ENCODE peak calls at places on chromosome 18, in ten cellular contexts. X is right cardiac atrium; F is stimulated activated CD4-positive, alpha-beta T cell treated with anti-CD3 and anti-CD28 coated beads, Interleukin-4, amount 100 ng/mL, for 4 hours; L is skeletal muscle cell; A is NCI-H1436; V is fibroblast of lung; G is germinal center; H is H7; T is renal cortical epithelial cell; M is kidney epithelial cell. E is an unnamed sample.

GRCh38 chr18:50119363-50119762 is 75.6 kb downstream of the MYO5B start:
- DNase-seq in G (no peak), X (no peak), F (no peak), T (peak), M (no peak), L (no peak), H (no peak), A (no peak), V (no peak), E (no peak)

GRCh38 chr18:44185981-44186380 is 494.7 kb upstream of the SETBP1 start:
- DNase-seq in A (no peak), G (no peak), H (no peak), L (no peak), V (peak), M (no peak), X (no peak), T (no peak), F (no peak), E (no peak)

GRCh38 chr18:23133860-23134779 is 1.2 kb upstream of the CABLES1 start:
- DNase-seq in M (no peak), F (peak), A (peak), X (no peak), V (no peak), H (peak), L (no peak), T (peak), G (peak), E (peak)

GRCh38 chr18:49814147-49814499 is 790 bp upstream of the ACAA2 start:
- DNase-seq in V (peak), T (peak), L (peak), A (peak), G (peak), F (no peak), H (peak), X (no peak), M (no peak), E (peak)

GRCh38 chr18:48488388-48488850 is 50.4 kb upstream of the CTIF start:
- DNase-seq in G (no peak), F (no peak), T (peak), L (peak), H (no peak), V (peak), M (peak), A (no peak), X (peak), E (no peak)

GRCh38 chr18:8771930-8772329 is 66.6 kb downstream of the MTCL1 start:
- DNase-seq in M (no peak), V (peak), F (no peak), X (peak), L (no peak), A (no peak), T (peak), G (no peak), H (no peak), E (peak)

GRCh38 chr18:498901-499300 is 1.6 kb downstream of the COLEC12 start:
- DNase-seq in X (no peak), L (no peak), H (no peak), A (no peak), V (no peak), G (no peak), T (no peak), M (no peak), F (no peak), E (no peak)

GRCh38 chr18:52903858-52904257 is 563.9 kb downstream of the DCC start:
- DNase-seq in L (no peak), G (no peak), F (no peak), H (peak), M (no peak), A (peak), X (no peak), T (peak), V (no peak), E (peak)

GRCh38 chr18:9612215-9612830 is 2.0 kb downstream of the PPP4R1 start:
- DNase-seq in T (peak), X (no peak), M (no peak), F (no peak), H (peak), A (peak), G (peak), L (no peak), V (peak), E (peak)

GRCh38 chr18:26386002-26386401 is 159.8 kb downstream of the TAF4B start:
- DNase-seq in G (no peak), F (no peak), V (peak), A (peak), T (peak), H (no peak), M (no peak), L (peak), X (no peak), E (no peak)

GRCh38 chr18:8988262-8988871 is 114.1 kb upstream of the NDUFV2 start:
- DNase-seq in G (peak), M (no peak), T (peak), A (peak), X (peak), H (peak), V (peak), F (peak), L (peak), E (peak)

E was measured in NCI-H748 treated with DMSO at 0.1 percent for 48 hours.